ENCODE peak calls at places on chromosomes 2 and 18, in four cellular contexts. One of them, this sample, is unnamed.

GRCh38 chr2:44969936-44970335 is 28.4 kb downstream of the SIX3 start:
- DNase-seq in ovary: no peak
- DNase-seq in NT2/D1: no peak
- DNase-seq in endothelial cell of umbilical vein: no peak
- DNase-seq in this sample: no peak

GRCh38 chr2:209147981-209148380 is 275.9 kb upstream of the MAP2 start:
- DNase-seq in ovary: no peak
- DNase-seq in NT2/D1: no peak
- DNase-seq in endothelial cell of umbilical vein: no peak
- DNase-seq in this sample: no peak

GRCh38 chr2:212777020-212777491 is 238.5 kb upstream of the ERBB4 start:
- DNase-seq in ovary: no peak
- DNase-seq in NT2/D1: no peak
- DNase-seq in endothelial cell of umbilical vein: peak; percentile 39
- DNase-seq in this sample: no peak

GRCh38 chr2:149597050-149598013 is 9.8 kb upstream of the MMADHC start:
- DNase-seq in ovary: peak; percentile 9
- DNase-seq in NT2/D1: peak; percentile 48
- DNase-seq in endothelial cell of umbilical vein: peak; percentile 87
- DNase-seq in this sample: no peak

GRCh38 chr2:170176212-170176611 is 1.7 kb upstream of the MYO3B start:
- DNase-seq in ovary: no peak
- DNase-seq in NT2/D1: no peak
- DNase-seq in endothelial cell of umbilical vein: no peak
- DNase-seq in this sample: no peak

GRCh38 chr2:231670892-231671616 is 37.3 kb upstream of the PTMA start:
- DNase-seq in ovary: no peak
- DNase-seq in NT2/D1: no peak
- DNase-seq in endothelial cell of umbilical vein: peak; percentile 21
- DNase-seq in this sample: no peak

GRCh38 chr2:231617059-231617926 is 24.6 kb downstream of the TEX44 start:
- DNase-seq in ovary: no peak
- DNase-seq in NT2/D1: no peak
- DNase-seq in endothelial cell of umbilical vein: no peak
- DNase-seq in this sample: no peak

GRCh38 chr2:219726916-219727315 is 99.5 kb downstream of the SLC4A3 start:
- DNase-seq in ovary: no peak
- DNase-seq in NT2/D1: no peak
- DNase-seq in endothelial cell of umbilical vein: no peak
- DNase-seq in this sample: no peak

GRCh38 chr2:54626131-54626530 is 97.3 kb upstream of the EML6 start:
- DNase-seq in ovary: no peak
- DNase-seq in NT2/D1: no peak
- DNase-seq in endothelial cell of umbilical vein: no peak
- DNase-seq in this sample: no peak

GRCh38 chr2:25286025-25286400 is 55.7 kb downstream of the DNMT3A start:
- DNase-seq in ovary: no peak
- DNase-seq in NT2/D1: no peak
- DNase-seq in endothelial cell of umbilical vein: peak; percentile 28
- DNase-seq in this sample: no peak

GRCh38 chr2:16686641-16687040 is 21.0 kb upstream of the CYRIA start:
- DNase-seq in ovary: no peak
- DNase-seq in NT2/D1: no peak
- DNase-seq in endothelial cell of umbilical vein: no peak
- DNase-seq in this sample: no peak

GRCh38 chr2:239308696-239309397 is 92.0 kb downstream of the HDAC4 start:
- DNase-seq in ovary: peak; percentile 64
- DNase-seq in NT2/D1: no peak
- DNase-seq in endothelial cell of umbilical vein: no peak
- DNase-seq in this sample: peak; percentile 68

GRCh38 chr2:35548171-35548570 is 807.4 kb upstream of the CRIM1 start:
- DNase-seq in ovary: no peak
- DNase-seq in NT2/D1: no peak
- DNase-seq in endothelial cell of umbilical vein: no peak
- DNase-seq in this sample: no peak

GRCh38 chr2:119389615-119390306 is 23.0 kb downstream of the DBI start:
- DNase-seq in ovary: peak; percentile 63
- DNase-seq in NT2/D1: no peak
- DNase-seq in endothelial cell of umbilical vein: no peak
- DNase-seq in this sample: peak; percentile 74

GRCh38 chr2:8319219-8319618 is 362.6 kb upstream of the ID2 start:
- DNase-seq in ovary: no peak
- DNase-seq in NT2/D1: no peak
- DNase-seq in endothelial cell of umbilical vein: no peak
- DNase-seq in this sample: no peak

GRCh38 chr18:48894266-48894600 is 56.5 kb downstream of the SMAD7 start:
- DNase-seq in ovary: no peak
- DNase-seq in NT2/D1: no peak
- DNase-seq in endothelial cell of umbilical vein: no peak
- DNase-seq in this sample: no peak

GRCh38 chr2:10273215-10274175 is 29.2 kb upstream of the HPCAL1 start:
- DNase-seq in ovary: no peak
- DNase-seq in NT2/D1: no peak
- DNase-seq in endothelial cell of umbilical vein: no peak
- DNase-seq in this sample: no peak

GRCh38 chr2:239264838-239265651 is 135.8 kb downstream of the HDAC4 start:
- DNase-seq in ovary: no peak
- DNase-seq in NT2/D1: no peak
- DNase-seq in endothelial cell of umbilical vein: no peak
- DNase-seq in this sample: no peak

GRCh38 chr18:34158881-34159690 is 65.6 kb downstream of the NOL4 start:
- DNase-seq in ovary: peak; percentile 18
- DNase-seq in NT2/D1: peak; percentile 71
- DNase-seq in endothelial cell of umbilical vein: peak; percentile 24
- DNase-seq in this sample: no peak

GRCh38 chr18:78309945-78310344 is 669.7 kb upstream of the SALL3 start:
- DNase-seq in ovary: no peak
- DNase-seq in NT2/D1: no peak
- DNase-seq in endothelial cell of umbilical vein: no peak
- DNase-seq in this sample: no peak

GRCh38 chr2:20815216-20815615 is 7.7 kb downstream of the LDAH start:
- DNase-seq in ovary: no peak
- DNase-seq in NT2/D1: no peak
- DNase-seq in endothelial cell of umbilical vein: no peak
- DNase-seq in this sample: no peak

GRCh38 chr18:32048507-32049091 is 30.0 kb downstream of the RNF125 start:
- DNase-seq in ovary: peak; percentile 13
- DNase-seq in NT2/D1: peak; percentile 0
- DNase-seq in endothelial cell of umbilical vein: no peak
- DNase-seq in this sample: peak; percentile 23

GRCh38 chr2:212154392-212154791 is 384.2 kb downstream of the ERBB4 start:
- DNase-seq in ovary: no peak
- DNase-seq in NT2/D1: no peak
- DNase-seq in endothelial cell of umbilical vein: no peak
- DNase-seq in this sample: no peak

GRCh38 chr18:35635171-35635570 is 53.6 kb downstream of the GALNT1 start:
- DNase-seq in ovary: no peak
- DNase-seq in NT2/D1: no peak
- DNase-seq in endothelial cell of umbilical vein: peak; percentile 70
- DNase-seq in this sample: no peak

GRCh38 chr2:109727929-109728447 is 66.1 kb upstream of the RGPD5 start:
- DNase-seq in ovary: no peak
- DNase-seq in NT2/D1: no peak
- DNase-seq in endothelial cell of umbilical vein: no peak
- DNase-seq in this sample: no peak

GRCh38 chr2:37711831-37712230 is 40.4 kb upstream of the CDC42EP3 start:
- DNase-seq in ovary: no peak
- DNase-seq in NT2/D1: no peak
- DNase-seq in endothelial cell of umbilical vein: no peak
- DNase-seq in this sample: no peak

GRCh38 chr2:240685771-240686371 is 3.2 kb upstream of the AQP12B start:
- DNase-seq in ovary: no peak
- DNase-seq in NT2/D1: no peak
- DNase-seq in endothelial cell of umbilical vein: no peak
- DNase-seq in this sample: no peak

GRCh38 chr2:188308483-188308882 is 16.8 kb downstream of the GULP1 start:
- DNase-seq in ovary: no peak
- DNase-seq in NT2/D1: no peak
- DNase-seq in endothelial cell of umbilical vein: no peak
- DNase-seq in this sample: no peak

GRCh38 chr2:74457549-74458131 is 598 bp upstream of the WBP1 start:
- DNase-seq in ovary: peak; percentile 68
- DNase-seq in NT2/D1: no peak
- DNase-seq in endothelial cell of umbilical vein: no peak
- DNase-seq in this sample: peak; percentile 38

GRCh38 chr2:53829252-53829651 is 30.5 kb downstream of the GPR75 start:
- DNase-seq in ovary: no peak
- DNase-seq in NT2/D1: no peak
- DNase-seq in endothelial cell of umbilical vein: no peak
- DNase-seq in this sample: no peak

GRCh38 chr2:26646986-26647672 is 6.0 kb upstream of the CIB4 start:
- DNase-seq in ovary: no peak
- DNase-seq in NT2/D1: peak; percentile 49
- DNase-seq in endothelial cell of umbilical vein: no peak
- DNase-seq in this sample: no peak

GRCh38 chr2:1268034-1268433 is 145.2 kb upstream of the TPO start:
- DNase-seq in ovary: no peak
- DNase-seq in NT2/D1: no peak
- DNase-seq in endothelial cell of umbilical vein: no peak
- DNase-seq in this sample: no peak

GRCh38 chr2:235675678-235676535 is 182.1 kb downstream of the AGAP1 start:
- DNase-seq in ovary: no peak
- DNase-seq in NT2/D1: no peak
- DNase-seq in endothelial cell of umbilical vein: no peak
- DNase-seq in this sample: no peak

GRCh38 chr2:142176941-142177340 is 46.1 kb upstream of the LRP1B start:
- DNase-seq in ovary: no peak
- DNase-seq in NT2/D1: no peak
- DNase-seq in endothelial cell of umbilical vein: no peak
- DNase-seq in this sample: no peak

GRCh38 chr2:122643725-122644329 is 888.4 kb downstream of the TSN start:
- DNase-seq in ovary: no peak
- DNase-seq in NT2/D1: no peak
- DNase-seq in endothelial cell of umbilical vein: no peak
- DNase-seq in this sample: no peak

GRCh38 chr18:24656571-24656971 is 196.1 kb downstream of the HRH4 start:
- DNase-seq in ovary: no peak
- DNase-seq in NT2/D1: no peak
- DNase-seq in endothelial cell of umbilical vein: no peak
- DNase-seq in this sample: no peak

GRCh38 chr2:26848336-26849055 is 564 bp downstream of the DPYSL5 start:
- DNase-seq in ovary: no peak
- DNase-seq in NT2/D1: no peak
- DNase-seq in endothelial cell of umbilical vein: no peak
- DNase-seq in this sample: no peak

GRCh38 chr2:489084-489483 is 188.1 kb downstream of the TMEM18 start:
- DNase-seq in ovary: no peak
- DNase-seq in NT2/D1: no peak
- DNase-seq in endothelial cell of umbilical vein: no peak
- DNase-seq in this sample: no peak

GRCh38 chr2:96952976-96953610 is 33.3 kb downstream of the FAM178B start:
- DNase-seq in ovary: peak; percentile 70
- DNase-seq in NT2/D1: no peak
- DNase-seq in endothelial cell of umbilical vein: no peak
- DNase-seq in this sample: peak; percentile 32

DNA sequence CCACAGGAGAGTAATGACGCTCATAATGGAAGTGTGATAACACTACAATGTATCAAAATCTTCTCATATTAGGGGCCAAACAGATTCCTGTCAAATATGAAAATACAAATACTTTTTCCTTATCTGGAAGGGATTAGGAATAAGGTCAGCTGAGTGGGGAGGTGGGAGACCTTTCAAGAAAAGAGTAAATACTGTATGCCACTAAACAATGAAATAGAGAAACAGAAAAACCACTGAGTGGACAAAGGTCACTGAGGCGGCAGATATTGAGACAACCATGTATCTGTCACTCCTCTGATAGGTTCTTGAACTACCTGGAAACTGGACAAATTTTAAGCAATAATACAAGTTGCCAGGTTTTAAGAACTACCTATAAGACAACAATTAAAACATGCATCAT is 59.3 kb downstream of the RTTN start:
- DNase-seq in ovary: no peak
- DNase-seq in NT2/D1: no peak
- DNase-seq in endothelial cell of umbilical vein: no peak
- DNase-seq in this sample: no peak
- H3K4me1 ChIP-seq in ovary: no peaks in the 10 kb centered on the region
- H3K4me1 ChIP-seq in NT2/D1: no peaks in the 10 kb centered on the region
- H3K4me1 ChIP-seq in endothelial cell of umbilical vein: no peaks in the 10 kb centered on the region
- H3K4me1 ChIP-seq in this sample: no peaks in the 10 kb centered on the region

GRCh38 chr2:66578067-66578852 is 143.3 kb downstream of the MEIS1 start:
- DNase-seq in ovary: peak; percentile 56
- DNase-seq in NT2/D1: no peak
- DNase-seq in endothelial cell of umbilical vein: no peak
- DNase-seq in this sample: no peak
- H3K27me3 ChIP-seq in ovary: no peaks in the 10 kb centered on the region
- H3K27me3 ChIP-seq in NT2/D1: peaks cover 76% of the 10 kb centered on the region
- H3K27me3 ChIP-seq in endothelial cell of umbilical vein: peaks cover 60% of the 10 kb centered on the region
- H3K27me3 ChIP-seq in this sample: peaks cover 91% of the 10 kb centered on the region

DNA sequence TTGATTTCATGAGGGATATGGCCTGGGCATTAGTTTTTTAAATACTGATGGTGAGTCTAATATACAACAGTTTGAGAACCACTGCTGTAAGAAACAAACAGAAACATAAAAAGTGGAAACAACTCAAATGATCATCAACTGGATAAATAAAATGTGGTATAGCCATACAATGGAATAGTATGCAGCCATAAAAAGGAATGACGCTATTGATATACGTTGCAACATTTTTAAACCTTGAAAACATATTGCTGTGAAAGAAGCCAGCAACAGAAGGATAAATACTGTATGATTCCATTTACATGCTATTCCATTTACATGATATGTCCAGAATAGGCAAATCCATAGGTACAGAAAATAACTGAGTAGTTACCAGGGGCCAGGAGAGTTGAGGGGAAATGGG is 6.5 kb downstream of the NFE2L2 start:
- DNase-seq in ovary: no peak
- DNase-seq in NT2/D1: no peak
- DNase-seq in endothelial cell of umbilical vein: no peak
- DNase-seq in this sample: no peak
- H3K4me1 ChIP-seq in ovary: peaks cover 31% of the 10 kb centered on the region
- H3K4me1 ChIP-seq in NT2/D1: peaks cover 8% of the 10 kb centered on the region
- H3K4me1 ChIP-seq in endothelial cell of umbilical vein: peaks cover 54% of the 10 kb centered on the region
- H3K4me1 ChIP-seq in this sample: peaks cover 65% of the 10 kb centered on the region

DNA sequence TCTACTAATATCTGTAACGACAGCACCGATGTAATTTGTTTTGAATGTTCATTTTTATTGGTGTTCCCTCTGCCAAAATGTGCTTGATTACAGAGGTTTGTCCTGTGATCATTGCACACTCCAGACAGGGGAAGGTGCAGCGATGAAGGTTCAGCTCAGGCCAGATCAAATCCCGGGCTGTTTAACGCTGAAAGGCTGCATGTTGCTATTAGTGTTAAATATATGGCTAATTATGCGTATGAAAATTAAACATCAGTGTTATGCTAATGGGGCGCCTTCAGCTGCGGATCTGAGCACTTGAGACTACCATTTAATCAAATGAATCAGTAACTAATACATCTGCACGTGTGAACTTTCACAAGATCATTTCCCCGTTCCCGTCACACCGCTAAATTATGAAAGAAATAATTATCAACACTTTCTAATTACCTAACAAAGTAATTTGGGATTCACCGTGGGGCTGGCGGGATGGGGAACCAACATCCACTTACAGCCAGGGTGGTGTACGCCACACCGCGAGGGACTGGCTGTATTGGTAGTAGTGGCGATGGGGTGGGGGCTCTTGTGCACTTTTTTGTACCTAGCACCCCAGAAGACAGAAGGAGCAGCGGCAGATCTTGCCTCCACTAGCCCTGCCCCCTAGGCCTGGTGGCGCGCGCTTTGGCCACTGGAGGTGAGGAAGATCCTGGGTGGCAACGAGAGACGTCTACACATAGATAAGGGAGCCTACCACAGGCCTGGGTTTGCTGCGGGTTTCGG is 1.4 kb upstream of the DLX1 start:
- DNase-seq in ovary: no peak
- DNase-seq in NT2/D1: no peak
- DNase-seq in endothelial cell of umbilical vein: peak; percentile 17
- DNase-seq in this sample: no peak
- H3K27me3 ChIP-seq in ovary: peaks cover 35% of the 10 kb centered on the region
- H3K27me3 ChIP-seq in NT2/D1: peaks cover 93% of the 10 kb centered on the region
- H3K27me3 ChIP-seq in endothelial cell of umbilical vein: peaks cover 83% of the 10 kb centered on the region
- H3K27me3 ChIP-seq in this sample: peaks cover 91% of the 10 kb centered on the region